ENCODE peak calls at places on chromosomes 1 and 21, in five cellular contexts. Q is uterus; X is IMR-90; H is CD8-positive, alpha-beta T cell; U is GM23338. A is an unnamed sample.

GRCh38 chr21:41888749-41889376 is 9.7 kb upstream of the PRDM15 start:
- DNase-seq in Q (no peak), X (no peak), H (no peak), U (no peak), A (peak)

GRCh38 chr1:151540982-151541377 is 871 bp downstream of the TUFT1 start:
- DNase-seq in Q (no peak), X (no peak), H (no peak), U (peak), A (no peak)

GRCh38 chr1:242129103-242129502 is 130.2 kb upstream of the MAP1LC3C start:
- DNase-seq in Q (no peak), X (no peak), H (no peak), U (peak), A (no peak)

GRCh38 chr1:205046870-205047269 is 3.9 kb downstream of the CNTN2 start:
- DNase-seq in Q (no peak), X (no peak), H (no peak), U (no peak), A (no peak)

GRCh38 chr1:168321945-168322344 is 41.3 kb downstream of the TBX19 start:
- DNase-seq in Q (no peak), X (peak), H (no peak), U (no peak), A (peak)

GRCh38 chr1:54377040-54377691 is 29.0 kb downstream of the SSBP3 start:
- DNase-seq in Q (no peak), X (peak), H (no peak), U (no peak), A (peak)

GRCh38 chr1:175715791-175716190 is 27.6 kb downstream of the TNR start:
- DNase-seq in Q (no peak), X (no peak), H (no peak), U (no peak), A (no peak)

GRCh38 chr1:23422313-23422877 is 2.2 kb downstream of the TCEA3 start:
- DNase-seq in Q (peak), X (peak), H (peak), U (no peak), A (peak)

GRCh38 chr1:24091971-24092482 is 19.9 kb downstream of the MYOM3 start:
- DNase-seq in Q (no peak), X (no peak), H (no peak), U (no peak), A (no peak)

GRCh38 chr1:189623336-189623735 is 854.3 kb downstream of the BRINP3 start:
- DNase-seq in Q (no peak), X (no peak), H (no peak), U (no peak), A (no peak)

GRCh38 chr1:178006043-178006442 is 36.2 kb upstream of the SEC16B start:
- DNase-seq in Q (no peak), X (no peak), H (no peak), U (no peak), A (no peak)

GRCh38 chr1:7752512-7753417 is 18.3 kb upstream of the VAMP3 start:
- DNase-seq in Q (peak), X (peak), H (peak), U (peak), A (peak)

GRCh38 chr1:32744063-32744410 is 41.5 kb upstream of the SYNC start:
- DNase-seq in Q (no peak), X (no peak), H (no peak), U (no peak), A (no peak)

GRCh38 chr1:9437931-9438330 is 101.3 kb upstream of the SLC25A33 start:
- DNase-seq in Q (peak), X (peak), H (no peak), U (no peak), A (no peak)

GRCh38 chr1:14304381-14304865 is 294.1 kb upstream of the KAZN start:
- DNase-seq in Q (no peak), X (peak), H (no peak), U (no peak), A (peak)

GRCh38 chr1:209769171-209769904 is 13.5 kb downstream of the TRAF3IP3 start:
- DNase-seq in Q (peak), X (peak), H (peak), U (no peak), A (peak)
- H3K4me3 ChIP-seq in Q (no peak), X (no peak), H (peak), U (no peak), A (no peak)

GRCh38 chr1:86965827-86966182 is 51.4 kb downstream of the HS2ST1 start:
- DNase-seq in Q (no peak), X (no peak), H (no peak), U (no peak), A (no peak)

GRCh38 chr1:86970938-86971337 is 56.5 kb downstream of the HS2ST1 start:
- DNase-seq in Q (no peak), X (no peak), H (no peak), U (no peak), A (no peak)

DNA sequence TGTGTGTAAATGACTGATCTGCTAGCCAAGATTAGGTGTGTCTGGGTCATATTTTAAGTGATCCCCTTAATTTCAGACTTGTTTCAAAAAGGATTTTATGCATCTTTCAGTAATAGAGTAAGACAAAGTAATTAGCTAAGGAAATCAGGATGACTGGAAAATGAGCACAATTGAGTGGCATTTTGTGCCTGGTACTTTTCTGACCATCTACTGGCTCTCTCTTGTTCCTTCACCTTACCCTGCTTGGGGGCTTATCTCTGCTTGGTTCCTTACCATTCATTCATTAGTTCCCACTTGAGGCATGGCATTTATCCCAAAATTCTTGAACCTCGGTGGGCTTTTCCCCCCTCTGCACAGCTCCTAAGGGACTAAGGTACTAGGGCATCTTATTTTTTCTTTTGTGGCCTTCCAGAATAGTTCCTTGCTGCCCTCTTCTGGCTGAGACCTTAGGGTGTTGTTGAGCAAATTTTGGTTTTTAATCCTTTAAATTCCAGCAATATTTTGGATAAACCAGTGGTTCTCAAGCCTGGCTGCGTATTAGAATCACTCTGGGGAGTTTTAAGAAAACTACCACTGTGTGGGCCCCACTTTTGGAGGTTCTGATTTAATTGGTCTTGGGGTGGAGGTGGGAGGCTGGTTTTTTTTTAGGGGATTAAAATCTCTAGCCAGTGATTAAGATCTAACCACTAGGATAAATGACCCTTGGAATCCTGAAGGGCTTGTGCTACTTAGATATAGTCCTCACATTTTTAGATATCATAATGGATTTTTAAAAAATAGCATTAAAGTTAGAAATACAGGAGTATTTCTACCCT is 50.8 kb downstream of the HS2ST1 start:
- DNase-seq in Q (no peak), X (peak), H (no peak), U (peak), A (peak)
- TF ChIP-seq CTCF in Q (peak), X (peak), H (peak), U (peak), A (peak)

GRCh38 chr21:37484535-37485474 is 118.2 kb downstream of the DYRK1A start:
- DNase-seq in Q (no peak), X (peak), H (no peak), U (no peak), A (no peak)

GRCh38 chr21:37489553-37489952 is 123.0 kb downstream of the DYRK1A start:
- DNase-seq in Q (no peak), X (no peak), H (no peak), U (peak), A (no peak)

DNA sequence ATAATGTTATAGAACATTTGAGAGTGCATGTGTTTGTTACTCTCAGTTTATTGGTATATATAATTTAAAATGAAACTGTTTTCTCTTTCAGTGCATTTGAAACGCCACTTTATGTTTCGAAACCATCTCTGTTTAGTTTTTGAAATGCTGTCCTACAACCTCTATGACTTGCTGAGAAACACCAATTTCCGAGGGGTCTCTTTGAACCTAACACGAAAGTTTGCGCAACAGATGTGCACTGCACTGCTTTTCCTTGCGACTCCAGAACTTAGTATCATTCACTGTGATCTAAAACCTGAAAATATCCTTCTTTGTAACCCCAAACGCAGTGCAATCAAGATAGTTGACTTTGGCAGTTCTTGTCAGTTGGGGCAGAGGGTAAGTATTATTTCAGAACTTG is 123.5 kb downstream of the DYRK1A start:
- DNase-seq in Q (no peak), X (no peak), H (no peak), U (no peak), A (no peak)
- H3K4me3 ChIP-seq in Q (no peak), X (no peak), H (no peak), U (no peak), A (no peak)

DNA sequence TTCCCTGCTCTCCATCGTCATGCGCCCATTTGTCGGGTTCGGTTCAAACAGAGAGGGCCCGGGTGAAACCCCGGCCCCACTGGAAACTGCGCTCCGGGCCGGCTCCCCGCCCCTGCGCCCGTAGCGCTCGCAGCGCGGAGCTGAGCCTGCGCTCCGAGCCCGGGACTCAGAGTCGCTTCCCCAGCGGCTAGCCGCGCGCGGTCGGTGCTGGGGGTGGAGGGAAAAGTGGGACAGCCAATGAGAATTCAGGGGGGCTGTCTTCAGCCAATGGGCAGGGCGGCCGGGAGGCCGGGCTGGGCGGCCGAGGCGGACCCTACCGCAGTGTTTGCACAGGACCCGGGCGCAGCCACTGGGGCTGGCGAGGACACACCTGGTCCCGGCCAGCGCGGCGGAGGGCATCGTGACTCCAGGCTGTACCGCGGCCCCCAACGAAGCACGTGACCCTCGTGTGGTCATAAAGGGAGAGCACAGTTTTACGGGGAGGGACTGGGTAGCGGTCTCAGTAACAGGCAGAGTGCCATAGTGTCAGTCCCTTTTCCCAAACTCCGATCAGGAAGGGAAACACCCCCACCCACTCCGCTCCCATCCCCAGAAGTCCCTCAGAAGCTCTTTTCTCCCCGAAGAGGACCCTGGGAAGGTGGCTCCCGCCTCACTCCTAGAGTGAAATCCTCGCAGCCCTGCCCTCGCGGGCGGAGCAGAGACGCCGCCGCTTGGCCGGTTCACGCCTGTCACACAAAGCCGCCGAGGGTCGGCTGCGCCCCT is at the start of gene INKA2:
- DNase-seq in Q (peak), X (peak), H (peak), U (peak), A (peak)
- TF ChIP-seq CTCF in Q (no peak), X (no peak), H (no peak), U (no peak), A (no peak)

GRCh38 chr1:67312630-67313029 is 5.0 kb downstream of the IL12RB2 start:
- DNase-seq in Q (no peak), X (no peak), H (no peak), U (no peak), A (no peak)

GRCh38 chr1:67304023-67304422 is 3.6 kb upstream of the IL12RB2 start:
- DNase-seq in Q (no peak), X (no peak), H (no peak), U (no peak), A (no peak)

GRCh38 chr1:67308136-67308535 is 463 bp downstream of the IL12RB2 start:
- DNase-seq in Q (no peak), X (no peak), H (no peak), U (peak), A (no peak)

GRCh38 chr1:67306547-67306946 is 1.1 kb upstream of the IL12RB2 start:
- DNase-seq in Q (no peak), X (no peak), H (no peak), U (no peak), A (no peak)

GRCh38 chr1:67307251-67308060 is at the start of gene IL12RB2:
- DNase-seq in Q (no peak), X (no peak), H (no peak), U (peak), A (no peak)
- H3K4me3 ChIP-seq in Q (no peak), X (no peak), H (peak), U (peak), A (no peak)

GRCh38 chr1:16986596-16987361 is 6.4 kb upstream of the MFAP2 start:
- DNase-seq in Q (no peak), X (no peak), H (no peak), U (peak), A (no peak)
- TF ChIP-seq CTCF in Q (no peak), X (peak), H (no peak), U (peak), A (peak)

GRCh38 chr1:210310562-210310961 is 18.1 kb upstream of the HHAT start:
- DNase-seq in Q (no peak), X (no peak), H (no peak), U (no peak), A (no peak)
- H3K4me3 ChIP-seq in Q (no peak), X (no peak), H (no peak), U (peak), A (no peak)

DNA sequence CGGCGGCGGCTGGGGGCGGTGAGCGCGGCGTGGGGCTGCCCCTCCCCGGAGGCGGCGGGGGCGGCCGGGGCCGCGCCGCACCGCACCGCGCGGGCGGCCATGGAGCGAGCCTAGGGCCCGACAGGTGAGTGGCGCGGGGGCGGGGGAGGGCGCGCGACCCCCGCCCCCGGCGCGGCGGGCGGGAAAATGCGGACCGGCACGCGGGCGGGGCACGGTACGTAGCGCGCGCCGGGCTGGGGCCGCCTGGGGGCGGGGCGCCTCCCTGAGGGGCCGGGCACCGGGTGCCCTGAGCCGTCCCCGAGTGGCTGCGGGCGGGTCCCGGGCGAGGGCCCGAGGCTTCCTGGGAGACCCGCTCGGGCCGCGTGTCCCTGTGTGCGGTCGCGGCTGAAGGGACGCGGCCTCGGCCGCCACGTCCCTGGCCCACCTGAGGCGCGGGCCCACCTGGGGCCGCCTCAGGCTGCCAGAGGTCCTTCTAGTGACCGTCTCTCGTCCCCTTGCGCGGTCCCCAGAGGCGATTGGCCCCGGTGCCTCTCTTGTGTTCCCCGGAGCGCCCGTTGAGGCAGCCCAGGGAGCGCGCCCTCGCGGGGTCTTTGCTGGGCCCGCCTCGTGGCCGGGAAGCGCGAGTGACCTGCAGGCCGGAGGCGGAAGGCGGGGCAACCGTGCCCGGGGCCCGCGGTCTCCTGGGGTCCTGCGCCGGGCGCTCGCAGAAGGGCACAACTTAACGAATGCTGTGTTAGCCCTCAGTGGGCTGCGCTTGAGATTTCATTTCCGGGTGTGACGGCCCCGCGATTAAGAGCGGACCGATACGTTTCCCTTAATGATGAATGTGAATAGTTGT is 500 bp downstream of the FAM20B start:
- DNase-seq in Q (peak), X (no peak), H (peak), U (peak), A (peak)
- TF ChIP-seq CTCF in Q (no peak), X (no peak), H (no peak), U (no peak), A (no peak)

A was measured in foreskin fibroblast.